ENCODE peak calls at places on chromosomes 5 and 9, in seven cellular contexts. G is coronary artery; S is left lung; A is stimulated activated CD4-positive, alpha-beta T cell treated with anti-CD3 and anti-CD28 coated beads, Interleukin-2, amount 100 ng/mL, for 48 hours; D is activated gamma-delta T cell; K is osteoblast; R is WERI-Rb-1. C is an unnamed sample.

GRCh38 chr9:82882133-82882532 is 180.8 kb downstream of the RASEF start:
- DNase-seq in K (no peak), G (no peak), R (no peak), A (no peak), S (no peak), D (no peak), C (no peak)

GRCh38 chr5:54807421-54807820 is 178.0 kb downstream of the ESM1 start:
- DNase-seq in D (no peak), K (no peak), R (no peak), S (no peak), G (no peak), A (no peak), C (no peak)

GRCh38 chr9:21817176-21817575 is 14.7 kb downstream of the MTAP start:
- DNase-seq in A (no peak), K (peak; percentile 55), S (no peak), G (no peak), D (no peak), R (no peak), C (no peak)

GRCh38 chr5:176436641-176437040 is 11.5 kb upstream of the FAF2 start:
- DNase-seq in D (no peak), R (no peak), S (no peak), A (no peak), K (peak; percentile 83), G (no peak), C (no peak)

GRCh38 chr5:179485845-179486575 is 64.3 kb upstream of the RUFY1 start:
- DNase-seq in G (no peak), K (peak; percentile 93), R (no peak), S (peak; percentile 47), A (no peak), D (no peak), C (no peak)

GRCh38 chr5:93433422-93433821 is 147.6 kb downstream of the NR2F1-AS1 start:
- DNase-seq in K (peak; percentile 61), D (no peak), S (no peak), A (no peak), G (no peak), R (no peak), C (no peak)

GRCh38 chr9:8095531-8096223 is 296.1 kb upstream of the DMAC1 start:
- DNase-seq in S (no peak), D (no peak), A (no peak), K (no peak), R (no peak), G (no peak), C (no peak)

GRCh38 chr9:127634021-127634420 is 21.9 kb downstream of the STXBP1 start:
- DNase-seq in A (no peak), D (no peak), S (no peak), G (no peak), K (no peak), R (no peak), C (no peak)

GRCh38 chr5:138623053-138623452 is 47.9 kb upstream of the HSPA9 start:
- DNase-seq in A (no peak), S (no peak), R (no peak), D (no peak), G (no peak), K (no peak), C (no peak)

GRCh38 chr5:151151793-151152192 is 5.8 kb downstream of the ANXA6 start:
- DNase-seq in K (no peak), A (peak; percentile 58), G (no peak), S (no peak), D (no peak), R (no peak), C (peak; percentile 88)

GRCh38 chr5:66529182-66529581 is 67.0 kb upstream of the MAST4 start:
- DNase-seq in D (no peak), K (no peak), G (no peak), S (no peak), R (no peak), A (no peak), C (no peak)

GRCh38 chr9:127311239-127311741 is 46.7 kb downstream of the GARNL3 start:
- DNase-seq in R (peak; percentile 39), K (no peak), S (no peak), A (peak; percentile 5), D (no peak), G (peak; percentile 77), C (peak; percentile 58)

GRCh38 chr9:1198085-1198484 is 147.9 kb downstream of the DMRT2 start:
- DNase-seq in S (no peak), G (no peak), A (no peak), K (no peak), R (no peak), D (no peak), C (no peak)

GRCh38 chr9:33265211-33265885 is 499 bp downstream of the CHMP5 start:
- DNase-seq in G (no peak), K (peak; percentile 68), R (no peak), A (no peak), D (no peak), S (peak; percentile 28), C (no peak)

GRCh38 chr5:169433221-169433651 is 132.3 kb upstream of the SLIT3 start:
- DNase-seq in G (no peak), S (no peak), R (no peak), D (no peak), K (no peak), A (no peak), C (no peak)

GRCh38 chr5:153400931-153401330 is 89.5 kb upstream of the GRIA1 start:
- DNase-seq in A (no peak), G (no peak), S (no peak), K (peak; percentile 45), D (no peak), R (no peak), C (no peak)

GRCh38 chr9:98037362-98037761 is 19.2 kb upstream of the NANS start:
- DNase-seq in K (no peak), A (no peak), G (no peak), R (no peak), S (no peak), D (no peak), C (no peak)

GRCh38 chr9:98848450-98849149 is 41.1 kb downstream of the GALNT12 start:
- DNase-seq in S (peak; percentile 95), R (peak; percentile 92), A (peak; percentile 79), D (peak; percentile 16), G (peak; percentile 88), K (peak; percentile 91), C (peak; percentile 64)

GRCh38 chr9:109904666-109905065 is 124.7 kb downstream of the PALM2AKAP2 start:
- DNase-seq in R (no peak), G (no peak), K (no peak), S (no peak), A (no peak), D (no peak), C (no peak)

GRCh38 chr5:35098214-35098613 is 50.5 kb upstream of the AGXT2 start:
- DNase-seq in R (no peak), G (no peak), D (no peak), A (no peak), S (no peak), K (no peak), C (no peak)

GRCh38 chr9:129342591-129342990 is 164.5 kb upstream of the IER5L start:
- DNase-seq in D (no peak), R (no peak), G (peak; percentile 78), A (no peak), K (no peak), S (peak; percentile 78), C (no peak)

GRCh38 chr9:121326130-121326838 is 43.8 kb downstream of the STOM start:
- DNase-seq in A (no peak), K (peak; percentile 93), D (no peak), S (no peak), G (peak; percentile 99), R (no peak), C (no peak)

GRCh38 chr9:24912767-24913166 is 367.1 kb upstream of the IZUMO3 start:
- DNase-seq in D (no peak), R (no peak), G (no peak), A (no peak), S (no peak), K (no peak), C (no peak)

GRCh38 chr9:8809747-8810146 is 1010.2 kb upstream of the DMAC1 start:
- DNase-seq in A (no peak), G (no peak), R (no peak), S (no peak), K (no peak), D (no peak), C (no peak)

GRCh38 chr5:148145916-148146315 is 22.4 kb upstream of the SPINK14 start:
- DNase-seq in G (no peak), D (no peak), R (no peak), S (no peak), K (no peak), A (no peak), C (no peak)

GRCh38 chr9:136222166-136222895 is 17.4 kb upstream of the LHX3 start:
- DNase-seq in D (no peak), R (no peak), S (peak; percentile 59), G (no peak), K (no peak), A (no peak), C (no peak)

GRCh38 chr9:133002147-133003070 is 23.9 kb downstream of the GFI1B start:
- DNase-seq in A (no peak), D (no peak), G (no peak), R (no peak), S (no peak), K (peak; percentile 26), C (no peak)

GRCh38 chr9:99870126-99870525 is 36.3 kb upstream of the STX17 start:
- DNase-seq in D (no peak), R (no peak), A (no peak), G (no peak), S (no peak), K (no peak), C (no peak)

GRCh38 chr5:140875085-140876065 is at the start of gene PCDHA12:
- DNase-seq in G (no peak), R (peak; percentile 47), A (no peak), D (no peak), S (no peak), K (no peak), C (no peak)

GRCh38 chr5:133741396-133741795 is 129.1 kb upstream of the FSTL4 start:
- DNase-seq in A (no peak), R (no peak), G (no peak), K (no peak), S (no peak), D (no peak), C (no peak)

GRCh38 chr9:36346578-36346977 is 53.5 kb downstream of the RNF38 start:
- DNase-seq in K (no peak), G (no peak), S (no peak), R (no peak), D (no peak), A (no peak), C (no peak)

GRCh38 chr5:178280631-178281030 is 48.0 kb upstream of the PHYKPL start:
- DNase-seq in A (no peak), D (no peak), K (peak; percentile 6), S (peak; percentile 67), G (no peak), R (no peak), C (no peak)

GRCh38 chr5:120368923-120369715 is 95.0 kb upstream of the PRR16 start:
- DNase-seq in D (no peak), K (no peak), G (no peak), R (no peak), A (no peak), S (no peak), C (no peak)

GRCh38 chr9:5708414-5708813 is 79.5 kb downstream of the RIC1 start:
- DNase-seq in K (no peak), A (no peak), D (no peak), S (no peak), G (no peak), R (no peak), C (no peak)

C was measured in stimulated activated effector memory CD8-positive, alpha-beta T cell treated with anti-CD3 and anti-CD28 coated beads, Interleukin-12 subunit alpha, Interleukin-12 subunit beta, amount 100 ng/mL, for 72 hours.